ENCODE peak calls at places on chromosomes 4 and X, in six cellular contexts. Z is hippocampal formation, Y is NCI-H69, S is OCI-LY7, V is Right ventricle myocardium superior, F is sciatic nerve. M is an unnamed sample.

GRCh38 chr4:38151870-38152269 is 191.7 kb downstream of the PTTG2 start:
- DNase-seq in Z (no peak), Y (no peak), S (no peak), V (no peak), F (no peak), M (no peak)

GRCh38 chrX:34578237-34578636 is 78.8 kb downstream of the TMEM47 start:
- DNase-seq in Z (no peak), Y (peak), S (peak), V (no peak), F (no peak), M (no peak)

GRCh38 chrX:30278365-30278764 is 30.8 kb downstream of the NR0B1 start:
- DNase-seq in Z (no peak), Y (no peak), S (no peak), V (no peak), F (no peak), M (no peak)

GRCh38 chr4:173494013-173494970 is 35.7 kb downstream of the HAND2 start:
- DNase-seq in Z (peak), Y (peak), S (peak), V (peak), F (no peak), M (peak)

GRCh38 chr4:153472122-153473037 is 6.2 kb downstream of the TMEM131L start:
- DNase-seq in Z (no peak), Y (no peak), S (no peak), V (no peak), F (no peak), M (no peak)

GRCh38 chrX:71154641-71155040 is 10.0 kb downstream of the NLGN3 start:
- DNase-seq in Z (no peak), Y (no peak), S (no peak), V (no peak), F (no peak), M (no peak)

GRCh38 chr4:176002007-176002623 is 63.5 kb upstream of the WDR17 start:
- DNase-seq in Z (peak), Y (peak), S (peak), V (no peak), F (peak), M (peak)

GRCh38 chrX:51420610-51421009 is 75.8 kb downstream of the NUDT11 start:
- DNase-seq in Z (no peak), Y (peak), S (peak), V (no peak), F (no peak), M (peak)

GRCh38 chr4:4673070-4673469 is 131.2 kb upstream of the STX18 start:
- DNase-seq in Z (no peak), Y (peak), S (peak), V (no peak), F (no peak), M (no peak)

GRCh38 chr4:128358231-128358902 is 70.8 kb upstream of the PGRMC2 start:
- DNase-seq in Z (no peak), Y (no peak), S (no peak), V (no peak), F (no peak), M (peak)

GRCh38 chrX:120306640-120307039 is 4.6 kb downstream of the TMEM255A start:
- DNase-seq in Z (no peak), Y (no peak), S (no peak), V (no peak), F (no peak), M (no peak)

GRCh38 chrX:3697701-3698279 is 15.7 kb downstream of the PRKX start:
- DNase-seq in Z (peak), Y (peak), S (no peak), V (peak), F (peak), M (peak)

GRCh38 chr4:128068927-128069326 is 7.8 kb downstream of the LARP1B start:
- DNase-seq in Z (no peak), Y (peak), S (peak), V (no peak), F (no peak), M (no peak)

GRCh38 chr4:48602222-48602621 is 112.2 kb downstream of the ZAR1 start:
- DNase-seq in Z (no peak), Y (peak), S (no peak), V (no peak), F (no peak), M (no peak)

GRCh38 chrX:153968754-153969124 is 2.9 kb downstream of the HCFC1 start:
- DNase-seq in Z (no peak), Y (no peak), S (peak), V (no peak), F (no peak), M (no peak)

GRCh38 chrX:152884171-152884570 is 13.7 kb upstream of the ZNF185 start:
- DNase-seq in Z (no peak), Y (no peak), S (no peak), V (no peak), F (no peak), M (no peak)

GRCh38 chr4:109989044-109989443 is 76.4 kb downstream of the EGF start:
- DNase-seq in Z (no peak), Y (peak), S (no peak), V (no peak), F (no peak), M (no peak)

GRCh38 chrX:16511776-16512400 is 138.1 kb upstream of the S100G start:
- DNase-seq in Z (no peak), Y (no peak), S (no peak), V (no peak), F (no peak), M (no peak)

GRCh38 chr4:72076562-72076961 is 44.8 kb downstream of the NPFFR2 start:
- DNase-seq in Z (no peak), Y (no peak), S (no peak), V (no peak), F (no peak), M (no peak)

GRCh38 chrX:38760883-38761282 is 40.4 kb upstream of the MID1IP1 start:
- DNase-seq in Z (no peak), Y (no peak), S (no peak), V (no peak), F (no peak), M (no peak)

GRCh38 chr4:150136036-150136435 is 57.8 kb downstream of the DCLK2 start:
- DNase-seq in Z (no peak), Y (no peak), S (no peak), V (no peak), F (no peak), M (no peak)

GRCh38 chr4:3802571-3803474 is 36.6 kb downstream of the ADRA2C start:
- DNase-seq in Z (no peak), Y (no peak), S (no peak), V (peak), F (no peak), M (no peak)

GRCh38 chr4:41258783-41259182 is 2.1 kb downstream of the UCHL1 start:
- DNase-seq in Z (peak), Y (peak), S (peak), V (no peak), F (no peak), M (no peak)

GRCh38 chr4:41196633-41197332 is 17.6 kb downstream of the APBB2 start:
- DNase-seq in Z (no peak), Y (no peak), S (no peak), V (no peak), F (no peak), M (no peak)

GRCh38 chrX:70016513-70016912 is 33.2 kb downstream of the AWAT2 start:
- DNase-seq in Z (no peak), Y (no peak), S (no peak), V (no peak), F (no peak), M (no peak)

M was measured in heart right ventricle.